ENCODE peak calls at places on chromosomes 6 and 20, in ten cellular contexts. U is mesothelial cell of epicardium; N is Calu3; J is astrocyte of the cerebellum; H is progenitor cell of endocrine pancreas; L is GM10248; P is foreskin fibroblast; K is CD8-positive, alpha-beta T cell; T is omental fat pad; C is psoas muscle. V is an unnamed sample.

GRCh38 chr20:37315293-37316110 is 26.0 kb downstream of the MANBAL start:
- DNase-seq in U (no peak), P (peak), H (no peak), K (no peak), J (peak), L (peak), N (no peak), C (peak), T (no peak), V (no peak)

GRCh38 chr6:43493833-43494232 is 16.3 kb downstream of the LRRC73 start:
- DNase-seq in C (no peak), H (no peak), P (no peak), L (no peak), T (no peak), N (no peak), K (no peak), J (no peak), U (no peak), V (no peak)

GRCh38 chr20:32338665-32339064 is 19.5 kb upstream of the ASXL1 start:
- DNase-seq in C (no peak), H (no peak), N (no peak), U (no peak), T (no peak), L (no peak), J (no peak), K (no peak), P (no peak), V (no peak)

GRCh38 chr20:4971064-4971463 is 30.2 kb downstream of the SLC23A2 start:
- DNase-seq in T (no peak), P (no peak), L (no peak), H (no peak), C (no peak), K (no peak), N (no peak), U (no peak), J (no peak), V (no peak)

GRCh38 chr6:27871919-27872633 is 40.1 kb downstream of the OR2B2 start:
- DNase-seq in U (peak), H (peak), N (peak), T (no peak), C (peak), K (peak), J (peak), L (peak), P (peak), V (peak)

GRCh38 chr6:18997375-18997826 is 610.3 kb downstream of the RNF144B start:
- DNase-seq in L (peak), H (no peak), P (peak), J (peak), U (no peak), N (no peak), C (no peak), T (no peak), K (no peak), V (no peak)

GRCh38 chr20:41475507-41475906 is 108.9 kb upstream of the EMILIN3 start:
- DNase-seq in C (no peak), U (no peak), L (no peak), P (no peak), T (no peak), J (no peak), K (no peak), H (no peak), N (no peak), V (no peak)

GRCh38 chr6:54718541-54719023 is 128.0 kb upstream of the FAM83B start:
- DNase-seq in C (no peak), K (no peak), L (no peak), P (no peak), U (no peak), T (no peak), N (peak), J (no peak), H (no peak), V (no peak)

GRCh38 chr20:1397710-1398109 is 4.9 kb upstream of the FKBP1A start:
- DNase-seq in L (no peak), T (no peak), H (no peak), K (no peak), N (no peak), P (peak), C (no peak), J (no peak), U (no peak), V (no peak)
- TF ChIP-seq CTCF in L (no peak), T (no peak), H (no peak), K (no peak), N (no peak), P (no peak), C (no peak), J (no peak), U (no peak), V (no peak)

GRCh38 chr20:48538856-48539255 is 288.9 kb downstream of the PREX1 start:
- DNase-seq in K (no peak), P (no peak), J (no peak), C (no peak), U (no peak), N (no peak), L (no peak), H (no peak), T (no peak), V (no peak)

GRCh38 chr20:48547682-48548081 is 280.1 kb downstream of the PREX1 start:
- DNase-seq in U (no peak), J (no peak), P (no peak), N (no peak), H (no peak), C (no peak), K (no peak), L (no peak), T (no peak), V (no peak)

GRCh38 chr20:48541581-48542071 is 286.2 kb downstream of the PREX1 start:
- DNase-seq in H (no peak), L (peak), T (no peak), J (no peak), U (no peak), N (no peak), P (no peak), K (no peak), C (no peak), V (no peak)

GRCh38 chr20:48544402-48545333 is 283.1 kb downstream of the PREX1 start:
- DNase-seq in L (no peak), J (no peak), T (no peak), H (no peak), P (no peak), N (peak), K (no peak), U (no peak), C (no peak), V (no peak)
- TF ChIP-seq CTCF in L (peak), J (no peak), T (no peak), H (no peak), P (no peak), N (no peak), K (no peak), U (no peak), C (no peak), V (no peak)

GRCh38 chr20:57568088-57568896 is 7.4 kb downstream of the PCK1 start:
- DNase-seq in K (no peak), L (no peak), C (no peak), U (no peak), H (no peak), P (no peak), T (no peak), N (no peak), J (no peak), V (no peak)
- TF ChIP-seq CTCF in K (no peak), L (no peak), C (no peak), U (no peak), H (no peak), P (no peak), T (no peak), N (no peak), J (no peak), V (no peak)

DNA sequence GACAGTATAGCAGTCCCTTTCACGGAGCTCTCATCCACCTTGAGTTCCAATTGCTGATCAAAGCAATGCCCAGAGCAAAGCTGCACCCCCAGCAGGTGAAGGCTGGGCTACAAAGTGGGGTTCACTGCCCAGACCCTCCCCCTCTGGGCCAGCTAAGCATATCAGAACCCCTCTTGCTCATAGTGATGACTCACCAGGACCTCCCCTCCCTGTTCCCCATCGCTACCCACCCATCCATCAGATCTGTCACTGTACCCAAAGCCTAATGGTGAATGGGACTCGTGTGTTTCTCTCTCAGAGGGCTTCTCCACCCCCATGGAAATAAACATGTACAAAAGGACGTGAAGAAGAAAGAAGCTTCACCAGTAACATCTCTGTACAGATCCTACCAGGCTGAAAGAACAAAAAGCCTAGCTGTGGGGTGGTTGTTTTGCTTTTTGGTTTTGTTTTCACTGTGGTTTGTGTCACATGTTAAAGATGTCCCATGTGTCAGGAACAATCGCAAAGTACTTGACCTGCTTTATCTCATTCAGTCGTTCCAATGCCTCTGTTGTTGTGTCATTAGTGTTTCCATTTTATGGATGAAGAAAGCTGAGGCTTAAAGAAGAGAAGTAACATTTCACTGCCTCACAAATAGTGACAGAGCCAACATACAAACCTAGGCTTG is 518.5 kb downstream of the CD83 start:
- DNase-seq in N (no peak), C (no peak), L (peak), T (no peak), H (no peak), P (no peak), K (no peak), J (no peak), U (no peak), V (no peak)
- TF ChIP-seq CTCF in N (no peak), C (no peak), L (no peak), T (no peak), H (no peak), P (no peak), K (no peak), J (no peak), U (no peak), V (no peak)

GRCh38 chr6:107658920-107659879 is 164.9 kb downstream of the SCML4 start:
- DNase-seq in P (peak), L (no peak), U (no peak), N (no peak), C (no peak), K (no peak), H (no peak), T (no peak), J (peak), V (no peak)

GRCh38 chr6:107662333-107662732 is 161.8 kb downstream of the SCML4 start:
- DNase-seq in H (no peak), N (no peak), P (no peak), J (no peak), K (no peak), T (no peak), C (no peak), L (no peak), U (no peak), V (no peak)

GRCh38 chr6:107663308-107663707 is 160.8 kb downstream of the SCML4 start:
- DNase-seq in L (no peak), C (no peak), P (no peak), H (no peak), N (no peak), K (no peak), J (no peak), T (no peak), U (no peak), V (no peak)

GRCh38 chr6:107661291-107661690 is 162.8 kb downstream of the SCML4 start:
- DNase-seq in P (no peak), U (no peak), L (no peak), T (no peak), H (no peak), K (no peak), N (no peak), C (no peak), J (no peak), V (no peak)

DNA sequence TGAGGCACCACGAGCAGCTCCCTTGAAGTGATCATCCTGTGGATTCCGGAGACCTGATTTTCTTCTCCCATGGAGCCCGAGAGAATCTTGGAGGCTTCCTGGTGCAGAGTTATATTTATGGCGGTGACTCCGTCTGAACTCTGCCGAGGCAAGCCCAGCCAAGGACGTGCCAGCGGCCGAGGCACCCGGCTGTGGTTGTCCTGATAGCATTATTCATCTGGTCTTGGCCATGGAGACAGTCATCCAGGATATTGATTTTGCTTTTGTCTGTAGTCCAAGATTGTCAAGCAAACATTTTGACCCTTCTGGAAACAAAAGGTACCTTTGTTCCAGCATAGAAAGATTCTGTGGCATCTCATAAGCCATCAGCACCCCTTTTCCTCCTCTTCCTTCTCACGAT is 163.3 kb downstream of the SCML4 start:
- DNase-seq in P (no peak), C (peak), L (no peak), K (no peak), U (no peak), T (no peak), H (no peak), N (peak), J (no peak), V (no peak)
- TF ChIP-seq CTCF in P (no peak), C (no peak), L (no peak), K (no peak), U (no peak), T (no peak), H (no peak), N (no peak), J (no peak), V (no peak)

DNA sequence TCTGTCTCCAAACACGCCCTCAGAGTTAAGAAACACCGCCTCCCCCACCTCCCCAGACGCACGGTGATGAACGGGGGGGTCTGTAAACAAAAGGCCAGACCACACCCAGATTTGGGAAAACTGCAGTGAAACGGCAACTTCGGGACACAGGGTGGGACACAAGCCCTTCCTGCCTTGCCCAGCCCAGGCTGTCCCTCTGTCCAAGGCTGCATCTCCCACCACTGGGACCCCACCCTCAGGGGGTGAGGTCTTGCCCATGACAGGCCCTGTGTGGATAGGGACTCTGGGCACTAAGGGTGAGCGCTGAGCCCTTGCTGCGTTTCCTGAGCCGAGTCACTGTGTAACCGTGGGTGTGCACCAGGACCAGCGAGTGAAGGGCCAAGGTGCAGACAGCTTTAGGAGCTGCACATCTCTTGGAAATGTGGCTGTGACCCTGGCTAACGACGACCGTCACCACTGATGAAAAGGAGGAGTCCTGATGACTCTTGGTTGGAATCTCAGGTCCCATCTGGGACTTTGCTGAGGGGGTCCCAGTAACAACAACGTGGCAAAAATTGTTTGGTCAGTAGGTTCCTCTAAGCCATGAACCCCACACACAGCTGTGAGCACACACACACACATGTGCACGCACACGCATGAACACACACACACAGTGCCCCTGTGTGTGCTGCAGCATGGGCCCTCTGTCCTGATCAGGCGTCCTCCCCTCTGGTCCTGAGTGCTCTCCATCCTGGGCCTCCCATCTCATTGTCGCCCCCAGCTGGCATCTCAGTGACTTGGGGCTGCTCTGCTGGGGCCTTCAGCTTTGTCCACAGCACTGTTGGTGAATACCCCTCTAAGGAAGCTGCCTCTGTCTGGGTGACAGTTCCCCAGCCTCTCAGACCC is 100.6 kb downstream of the RAMACL start:
- DNase-seq in J (no peak), H (no peak), U (no peak), K (no peak), T (no peak), N (no peak), P (no peak), C (no peak), L (no peak), V (no peak)
- TF ChIP-seq CTCF in J (no peak), H (no peak), U (no peak), K (no peak), T (no peak), N (no peak), P (no peak), C (no peak), L (no peak), V (no peak)